ENCODE peak calls at places on chromosome 1, in four cellular contexts. H, J, L and R are unnamed samples.
A peak's percentile ranks its signal among the peaks of the same experiment; 100 is the strongest.

GRCh38 chr1:234539666-234540403 is 60.9 kb upstream of the TARBP1 start:
- DNase-seq in H (no peak), J (no peak), L (no peak), R (no peak)

GRCh38 chr1:145962157-145963102 is 1.9 kb downstream of the ANKRD34A start:
- DNase-seq in H (no peak), J (no peak), L (no peak), R (peak; percentile 29)

GRCh38 chr1:179061360-179062282 is 20.2 kb upstream of the TOR3A start:
- DNase-seq in H (no peak), J (no peak), L (no peak), R (no peak)

GRCh38 chr1:178308438-178308837 is 188.3 kb downstream of the CLEC20A start:
- DNase-seq in H (no peak), J (no peak), L (no peak), R (no peak)

GRCh38 chr1:206524739-206525364 is 17.5 kb downstream of the RASSF5 start:
- DNase-seq in H (no peak), J (no peak), L (no peak), R (no peak)

GRCh38 chr1:110896090-110896489 is 23.1 kb downstream of the CD53 start:
- DNase-seq in H (no peak), J (no peak), L (no peak), R (no peak)

GRCh38 chr1:92446546-92446945 is 40.2 kb downstream of the GFI1 start:
- DNase-seq in H (no peak), J (no peak), L (no peak), R (no peak)

GRCh38 chr1:156584813-156585212 is 5.3 kb downstream of the TTC24 start:
- DNase-seq in H (peak; percentile 61), J (no peak), L (no peak), R (no peak)

GRCh38 chr1:186503210-186503609 is 42.3 kb upstream of the PDC start:
- DNase-seq in H (no peak), J (no peak), L (no peak), R (no peak)

GRCh38 chr1:6519491-6519934 is 28.0 kb upstream of the PLEKHG5 start:
- DNase-seq in H (no peak), J (no peak), L (no peak), R (no peak)

GRCh38 chr1:36752431-36752830 is 269.7 kb upstream of the CSF3R start:
- DNase-seq in H (no peak), J (no peak), L (no peak), R (no peak)

GRCh38 chr1:191974004-191974403 is 184.3 kb upstream of the RGS18 start:
- DNase-seq in H (no peak), J (no peak), L (no peak), R (no peak)